ENCODE peak calls at places on chromosome 20, in nine cellular contexts. H is kidney tubule cell, J is right lobe of liver, D is NCI-H1092, S is mucosa of gallbladder, C is EL, N is cerebellum, T is psoas muscle, V is WTC11. L is an unnamed sample.

GRCh38 chr20:32078777-32079176 is 26.7 kb downstream of the HCK start:
- DNase-seq in J (no peak), T (no peak), V (no peak), C (no peak), N (no peak), D (no peak), H (no peak), S (no peak), L (no peak)

GRCh38 chr20:62412194-62413024 is 5.3 kb upstream of the CABLES2 start:
- DNase-seq in D (no peak), J (no peak), H (no peak), S (peak), N (no peak), C (no peak), T (no peak), V (no peak), L (no peak)

GRCh38 chr20:41694796-41695195 is 76.6 kb upstream of the CHD6 start:
- DNase-seq in C (no peak), H (no peak), D (no peak), N (no peak), J (no peak), S (no peak), T (no peak), V (no peak), L (no peak)

GRCh38 chr20:38214871-38215788 is 45.4 kb downstream of the KIAA1755 start:
- DNase-seq in S (no peak), J (no peak), V (no peak), C (no peak), H (no peak), N (no peak), D (no peak), T (no peak), L (no peak)

GRCh38 chr20:10111144-10111771 is 76.5 kb downstream of the ANKEF1 start:
- DNase-seq in S (peak), V (no peak), D (peak), T (no peak), N (no peak), C (no peak), H (no peak), J (peak), L (no peak)

GRCh38 chr20:48690888-48691287 is 136.9 kb downstream of the PREX1 start:
- DNase-seq in S (no peak), T (no peak), C (no peak), V (no peak), J (peak), D (no peak), H (no peak), N (no peak), L (no peak)

GRCh38 chr20:44247131-44247571 is at the start of gene GDAP1L1:
- DNase-seq in C (no peak), J (no peak), N (peak), S (no peak), V (peak), T (no peak), D (peak), H (no peak), L (no peak)

GRCh38 chr20:38145094-38146075 is 19.7 kb downstream of the TGM2 start:
- DNase-seq in J (no peak), C (peak), H (peak), V (no peak), T (no peak), S (no peak), D (no peak), N (no peak), L (no peak)

GRCh38 chr20:4299250-4299649 is 283.9 kb upstream of the RNF24 start:
- DNase-seq in D (no peak), N (no peak), J (no peak), S (no peak), H (no peak), T (no peak), C (no peak), V (no peak), L (no peak)

GRCh38 chr20:62470459-62470858 is 5.3 kb downstream of the GATA5 start:
- DNase-seq in T (no peak), D (no peak), C (no peak), H (no peak), V (no peak), J (no peak), N (no peak), S (no peak), L (no peak)

GRCh38 chr20:25247100-25247665 is 702 bp upstream of the PYGB start:
- DNase-seq in H (peak), N (no peak), T (peak), S (peak), D (peak), V (peak), C (peak), J (peak), L (peak)

GRCh38 chr20:24691901-24692351 is 222.5 kb downstream of the SYNDIG1 start:
- DNase-seq in C (no peak), D (no peak), V (no peak), S (no peak), T (no peak), H (no peak), N (no peak), J (no peak), L (no peak)

GRCh38 chr20:58737198-58737597 is 44.6 kb downstream of the NPEPL1 start:
- DNase-seq in N (no peak), C (no peak), J (no peak), D (no peak), H (no peak), S (no peak), V (no peak), T (no peak), L (no peak)

GRCh38 chr20:58458342-58459057 is 56.7 kb downstream of the APCDD1L start:
- DNase-seq in H (peak), T (no peak), J (no peak), V (no peak), S (no peak), D (no peak), N (no peak), C (peak), L (no peak)

GRCh38 chr20:61899971-61900370 is 165.7 kb downstream of the TAF4 start:
- DNase-seq in H (peak), V (no peak), C (no peak), N (peak), T (no peak), S (no peak), J (no peak), D (no peak), L (no peak)

GRCh38 chr20:40617594-40617993 is 71.4 kb downstream of the MAFB start:
- DNase-seq in T (no peak), C (no peak), H (no peak), J (no peak), D (no peak), V (no peak), S (no peak), N (no peak), L (no peak)

GRCh38 chr20:20436689-20437088 is 68.8 kb downstream of the INSM1 start:
- DNase-seq in H (no peak), J (no peak), N (no peak), D (no peak), T (no peak), C (no peak), V (no peak), S (no peak), L (no peak)

GRCh38 chr20:49981218-49982071 is 1.3 kb upstream of the SNAI1 start:
- DNase-seq in J (no peak), C (no peak), H (no peak), T (no peak), S (no peak), N (no peak), D (no peak), V (no peak), L (no peak)

GRCh38 chr20:57264908-57265648 is 1.4 kb downstream of the BMP7 start:
- DNase-seq in N (no peak), H (no peak), T (no peak), D (no peak), C (no peak), J (no peak), V (no peak), S (no peak), L (no peak)

GRCh38 chr20:11128131-11128831 is 454.5 kb upstream of the JAG1 start:
- DNase-seq in V (no peak), T (no peak), D (no peak), H (no peak), J (no peak), S (no peak), N (no peak), C (peak), L (no peak)

GRCh38 chr20:10649080-10649816 is 24.6 kb downstream of the JAG1 start:
- DNase-seq in V (no peak), J (no peak), S (no peak), H (no peak), T (no peak), D (no peak), N (no peak), C (no peak), L (no peak)

GRCh38 chr20:44079968-44080560 is 106.9 kb downstream of the JPH2 start:
- DNase-seq in H (no peak), D (no peak), T (no peak), S (no peak), V (no peak), C (peak), N (no peak), J (no peak), L (no peak)

GRCh38 chr20:35618372-35619131 is 2.9 kb downstream of the SPAG4 start:
- DNase-seq in J (no peak), C (peak), H (peak), T (no peak), S (no peak), D (no peak), V (peak), N (no peak), L (peak)

GRCh38 chr20:47878601-47879004 is 93.3 kb upstream of the SULF2 start:
- DNase-seq in H (peak), D (no peak), J (no peak), T (no peak), N (no peak), S (no peak), C (peak), V (no peak), L (no peak)

GRCh38 chr20:53857723-53858236 is 212.6 kb downstream of the BCAS1 start:
- DNase-seq in C (no peak), S (no peak), D (no peak), T (no peak), V (no peak), N (no peak), H (no peak), J (no peak), L (no peak)

GRCh38 chr20:50915424-50915823 is 15.8 kb downstream of the ADNP start:
- DNase-seq in N (no peak), D (no peak), T (no peak), H (no peak), J (no peak), S (no peak), V (no peak), C (peak), L (no peak)

GRCh38 chr20:5703542-5704215 is 46.5 kb upstream of the SHLD1 start:
- DNase-seq in C (no peak), S (no peak), D (peak), H (no peak), J (no peak), T (no peak), V (no peak), N (no peak), L (no peak)

GRCh38 chr20:52405417-52405816 is 213.8 kb upstream of the ZFP64 start:
- DNase-seq in T (no peak), N (no peak), H (peak), D (no peak), V (no peak), J (no peak), C (no peak), S (no peak), L (peak)

GRCh38 chr20:50001784-50002311 is 19.1 kb downstream of the SNAI1 start:
- DNase-seq in V (no peak), T (no peak), J (no peak), S (no peak), C (no peak), H (peak), D (no peak), N (no peak), L (no peak)

GRCh38 chr20:33908351-33908750 is 85.4 kb upstream of the RALY start:
- DNase-seq in N (no peak), H (no peak), D (no peak), V (no peak), C (peak), S (no peak), J (no peak), T (no peak), L (no peak)

GRCh38 chr20:47127986-47128385 is 228.5 kb downstream of the ZMYND8 start:
- DNase-seq in N (peak), H (no peak), D (peak), J (no peak), S (no peak), V (no peak), C (no peak), T (no peak), L (no peak)

GRCh38 chr20:9940329-9940728 is 94.5 kb upstream of the ANKEF1 start:
- DNase-seq in D (no peak), C (no peak), S (no peak), H (no peak), N (no peak), T (no peak), V (no peak), J (no peak), L (no peak)

GRCh38 chr20:10558635-10559187 is 115.1 kb downstream of the JAG1 start:
- DNase-seq in T (no peak), V (no peak), J (no peak), H (peak), C (peak), S (no peak), D (no peak), N (no peak), L (peak)

GRCh38 chr20:39112196-39112743 is 150.1 kb downstream of the DHX35 start:
- DNase-seq in D (peak), T (peak), N (peak), H (peak), C (peak), V (peak), S (peak), J (no peak), L (no peak)

GRCh38 chr20:58970146-58970545 is 10.9 kb upstream of the NELFCD start:
- DNase-seq in D (no peak), S (no peak), V (no peak), N (no peak), J (no peak), T (no peak), C (no peak), H (no peak), L (no peak)

GRCh38 chr20:63378626-63379025 is 17.5 kb upstream of the CHRNA4 start:
- DNase-seq in S (no peak), H (no peak), T (no peak), N (no peak), J (no peak), D (no peak), C (no peak), V (peak), L (no peak)